ENCODE peak calls at places on chromosome 18, in ten cellular contexts. E is HTR-8/SVneo; N is WTC11; O is mesothelial cell of epicardium; C is HL-60; L is stimulated activated CD4-positive, alpha-beta T cell treated with anti-CD3 and anti-CD28 coated beads, TNF-alpha, amount 100 ng/mL, for 48 hours; J is NCI-H1930; S is aorta; I is NCI-H748 treated with DMSO at 0.1 percent for 48 hours; V is fibroblast of lung. P is an unnamed sample.

GRCh38 chr18:40355701-40356100 is 1599.3 kb upstream of the PIK3C3 start:
- DNase-seq in E (no peak), N (no peak), O (no peak), C (no peak), L (no peak), J (no peak), S (no peak), I (no peak), V (peak; percentile 48), P (no peak)

GRCh38 chr18:75183973-75184372 is 25.0 kb downstream of the PTGR3 start:
- DNase-seq in E (no peak), N (no peak), O (no peak), C (no peak), L (no peak), J (no peak), S (no peak), I (no peak), V (no peak), P (no peak)

GRCh38 chr18:23617412-23618009 is 31.2 kb upstream of the NPC1 start:
- DNase-seq in E (no peak), N (no peak), O (no peak), C (no peak), L (no peak), J (no peak), S (no peak), I (no peak), V (no peak), P (no peak)

GRCh38 chr18:11037841-11038240 is 111.5 kb downstream of the PIEZO2 start:
- DNase-seq in E (no peak), N (no peak), O (no peak), C (no peak), L (no peak), J (no peak), S (no peak), I (no peak), V (no peak), P (no peak)

GRCh38 chr18:46672062-46672970 is 15.3 kb upstream of the LOXHD1 start:
- DNase-seq in E (no peak), N (no peak), O (no peak), C (no peak), L (no peak), J (no peak), S (no peak), I (no peak), V (peak; percentile 58), P (peak; percentile 28)

GRCh38 chr18:12420831-12421421 is 13.2 kb downstream of the PRELID3A start:
- DNase-seq in E (no peak), N (peak; percentile 76), O (peak; percentile 47), C (no peak), L (no peak), J (no peak), S (no peak), I (no peak), V (no peak), P (no peak)

GRCh38 chr18:435940-436339 is 64.6 kb downstream of the COLEC12 start:
- DNase-seq in E (no peak), N (no peak), O (no peak), C (no peak), L (no peak), J (no peak), S (no peak), I (no peak), V (peak; percentile 70), P (no peak)

GRCh38 chr18:23189099-23189498 is 53.8 kb downstream of the CABLES1 start:
- DNase-seq in E (no peak), N (no peak), O (no peak), C (no peak), L (no peak), J (no peak), S (no peak), I (no peak), V (no peak), P (no peak)

GRCh38 chr18:22703883-22704626 is 229.1 kb upstream of the RBBP8 start:
- DNase-seq in E (peak; percentile 62), N (no peak), O (no peak), C (peak; percentile 40), L (no peak), J (no peak), S (no peak), I (peak; percentile 15), V (peak; percentile 56), P (peak; percentile 47)

GRCh38 chr18:74389161-74389927 is 67.8 kb downstream of the DIPK1C start:
- DNase-seq in E (no peak), N (no peak), O (no peak), C (no peak), L (no peak), J (no peak), S (no peak), I (no peak), V (peak; percentile 35), P (no peak)

GRCh38 chr18:40821596-40822243 is 1133.3 kb upstream of the PIK3C3 start:
- DNase-seq in E (no peak), N (peak; percentile 10), O (no peak), C (no peak), L (no peak), J (no peak), S (no peak), I (no peak), V (no peak), P (no peak)

GRCh38 chr18:35619941-35620340 is 38.4 kb downstream of the GALNT1 start:
- DNase-seq in E (no peak), N (no peak), O (no peak), C (no peak), L (no peak), J (no peak), S (no peak), I (no peak), V (no peak), P (no peak)

GRCh38 chr18:13527730-13528129 is 198.6 kb downstream of the FAM210A start:
- DNase-seq in E (no peak), N (no peak), O (no peak), C (no peak), L (no peak), J (no peak), S (no peak), I (no peak), V (no peak), P (no peak)

GRCh38 chr18:48663931-48664847 is 125.4 kb downstream of the CTIF start:
- DNase-seq in E (peak; percentile 56), N (peak; percentile 92), O (peak; percentile 81), C (peak; percentile 35), L (peak; percentile 29), J (no peak), S (peak; percentile 80), I (peak; percentile 25), V (peak; percentile 41), P (no peak)

GRCh38 chr18:77058186-77058847 is 74.3 kb downstream of the MBP start:
- DNase-seq in E (no peak), N (no peak), O (no peak), C (no peak), L (no peak), J (no peak), S (peak; percentile 72), I (no peak), V (no peak), P (no peak)

GRCh38 chr18:69172046-69172445 is 228.6 kb upstream of the DOK6 start:
- DNase-seq in E (no peak), N (no peak), O (no peak), C (no peak), L (no peak), J (no peak), S (no peak), I (no peak), V (no peak), P (no peak)

GRCh38 chr18:13910501-13910900 is 4.8 kb downstream of the MC2R start:
- DNase-seq in E (no peak), N (no peak), O (no peak), C (no peak), L (no peak), J (no peak), S (no peak), I (no peak), V (no peak), P (no peak)

GRCh38 chr18:65124633-65125032 is 626.2 kb upstream of the CDH7 start:
- DNase-seq in E (no peak), N (no peak), O (no peak), C (no peak), L (no peak), J (no peak), S (no peak), I (no peak), V (no peak), P (peak; percentile 52)

GRCh38 chr18:7273301-7273911 is 42.5 kb downstream of the LRRC30 start:
- DNase-seq in E (peak; percentile 45), N (no peak), O (no peak), C (no peak), L (no peak), J (no peak), S (peak; percentile 80), I (no peak), V (peak; percentile 51), P (peak; percentile 61)

GRCh38 chr18:22166070-22166972 is 3.1 kb upstream of the GATA6 start:
- DNase-seq in E (no peak), N (peak; percentile 29), O (peak; percentile 66), C (no peak), L (no peak), J (no peak), S (peak; percentile 87), I (no peak), V (no peak), P (no peak)

GRCh38 chr18:55489742-55490055 is 98.3 kb downstream of the TCF4 start:
- DNase-seq in E (no peak), N (no peak), O (no peak), C (no peak), L (peak; percentile 6), J (peak; percentile 79), S (no peak), I (peak; percentile 76), V (peak; percentile 64), P (peak; percentile 9)

GRCh38 chr18:42113529-42114191 is 158.6 kb downstream of the PIK3C3 start:
- DNase-seq in E (no peak), N (no peak), O (no peak), C (peak; percentile 63), L (no peak), J (no peak), S (no peak), I (no peak), V (peak; percentile 52), P (peak; percentile 46)

GRCh38 chr18:36297419-36298112 is at the start of gene FHOD3:
- DNase-seq in E (peak; percentile 24), N (peak; percentile 82), O (peak; percentile 55), C (no peak), L (no peak), J (peak; percentile 70), S (peak; percentile 82), I (peak; percentile 44), V (peak; percentile 67), P (peak; percentile 30)

GRCh38 chr18:35458271-35458670 is 39.5 kb downstream of the INO80C start:
- DNase-seq in E (no peak), N (no peak), O (no peak), C (no peak), L (no peak), J (no peak), S (no peak), I (peak; percentile 69), V (peak; percentile 38), P (peak; percentile 15)

GRCh38 chr18:59814872-59815271 is 84.9 kb upstream of the PMAIP1 start:
- DNase-seq in E (peak; percentile 49), N (no peak), O (no peak), C (no peak), L (no peak), J (no peak), S (no peak), I (no peak), V (peak; percentile 90), P (no peak)

GRCh38 chr18:71442830-71443229 is 1101.3 kb downstream of the CBLN2 start:
- DNase-seq in E (no peak), N (no peak), O (no peak), C (no peak), L (no peak), J (peak; percentile 37), S (no peak), I (peak; percentile 77), V (peak; percentile 88), P (peak; percentile 82)

GRCh38 chr18:24651472-24651871 is 191.0 kb downstream of the HRH4 start:
- DNase-seq in E (no peak), N (no peak), O (no peak), C (no peak), L (no peak), J (no peak), S (no peak), I (no peak), V (no peak), P (no peak)

GRCh38 chr18:56789889-56790180 is 138.7 kb downstream of the WDR7 start:
- DNase-seq in E (no peak), N (no peak), O (no peak), C (no peak), L (no peak), J (no peak), S (no peak), I (no peak), V (no peak), P (no peak)